ENCODE peak calls at places on chromosomes 2 and 18, in seven cellular contexts. Y is cardiac muscle cell, Q is transverse colon, R is HAP-1, A is mucosa of descending colon, I is GM23248, D is heart left ventricle. P is an unnamed sample. For H3K36me3, the result is how much of the 10 kb centered on the place peaks cover.

GRCh38 chr2:224793961-224794360 is 77.8 kb upstream of the CCDC195 start:
- DNase-seq in Y (peak), Q (no peak), R (no peak), A (no peak), I (peak), D (peak), P (no peak)

GRCh38 chr18:68713791-68714190 is 1.1 kb downstream of the TMX3 start:
- DNase-seq in Y (peak), Q (no peak), R (no peak), A (no peak), I (peak), D (no peak), P (no peak)

GRCh38 chr2:204849887-204850286 is 304.6 kb downstream of the PARD3B start:
- DNase-seq in Y (no peak), Q (no peak), R (no peak), A (peak), I (no peak), D (no peak), P (no peak)

GRCh38 chr2:217090024-217090473 is 230.2 kb upstream of the TNP1 start:
- DNase-seq in Y (peak), Q (no peak), R (no peak), A (no peak), I (peak), D (no peak), P (no peak)

GRCh38 chr2:218282173-218282991 is 9.9 kb downstream of the TMBIM1 start:
- DNase-seq in Y (no peak), Q (no peak), R (no peak), A (no peak), I (peak), D (no peak), P (peak)

GRCh38 chr2:231533777-231534125 is 3.5 kb upstream of the NMUR1 start:
- DNase-seq in Y (no peak), Q (no peak), R (no peak), A (no peak), I (no peak), D (no peak), P (no peak)

GRCh38 chr2:1704606-1705556 is 39.4 kb downstream of the PXDN start:
- DNase-seq in Y (peak), Q (no peak), R (no peak), A (no peak), I (peak), D (no peak), P (no peak)

GRCh38 chr2:165141601-165142000 is 62.2 kb downstream of the SCN3A start:
- DNase-seq in Y (no peak), Q (no peak), R (no peak), A (no peak), I (peak), D (no peak), P (no peak)

GRCh38 chr2:37625156-37625555 is 46.3 kb downstream of the CDC42EP3 start:
- DNase-seq in Y (peak), Q (no peak), R (no peak), A (no peak), I (peak), D (no peak), P (no peak)

GRCh38 chr2:36737131-36737750 is 40.7 kb downstream of the VIT start:
- DNase-seq in Y (no peak), Q (no peak), R (peak), A (no peak), I (no peak), D (no peak), P (no peak)

GRCh38 chr2:126914811-126915500 is 16.3 kb downstream of the TEX51 start:
- DNase-seq in Y (no peak), Q (no peak), R (no peak), A (no peak), I (no peak), D (no peak), P (no peak)

GRCh38 chr18:60082790-60083189 is 183.0 kb downstream of the PMAIP1 start:
- DNase-seq in Y (no peak), Q (no peak), R (no peak), A (no peak), I (no peak), D (no peak), P (no peak)

GRCh38 chr2:184945306-184945705 is 347.0 kb downstream of the ZNF804A start:
- DNase-seq in Y (no peak), Q (no peak), R (no peak), A (no peak), I (no peak), D (no peak), P (no peak)

GRCh38 chr2:43269706-43270105 is 43.3 kb upstream of the ZFP36L2 start:
- DNase-seq in Y (peak), Q (peak), R (no peak), A (peak), I (peak), D (peak), P (peak)

GRCh38 chr2:68742638-68743037 is 8.0 kb downstream of the ARHGAP25 start:
- DNase-seq in Y (no peak), Q (no peak), R (no peak), A (peak), I (no peak), D (no peak), P (no peak)

GRCh38 chr2:241270531-241270930 is 44.9 kb downstream of the HDLBP start:
- DNase-seq in Y (no peak), Q (no peak), R (no peak), A (no peak), I (peak), D (no peak), P (no peak)

GRCh38 chr2:230346921-230347533 is 20.0 kb downstream of the SP140L start:
- DNase-seq in Y (no peak), Q (no peak), R (no peak), A (no peak), I (peak), D (no peak), P (no peak)

GRCh38 chr2:39247512-39247911 is 3.7 kb upstream of the CDKL4 start:
- DNase-seq in Y (no peak), Q (no peak), R (no peak), A (no peak), I (no peak), D (no peak), P (no peak)

GRCh38 chr2:16813593-16813992 is 148.0 kb upstream of the CYRIA start:
- DNase-seq in Y (no peak), Q (no peak), R (no peak), A (no peak), I (no peak), D (no peak), P (no peak)

GRCh38 chr2:32009479-32010256 is 1.1 kb downstream of the MEMO1 start:
- DNase-seq in Y (peak), Q (peak), R (peak), A (peak), I (peak), D (peak), P (peak)

GRCh38 chr2:236472711-236473495 is 96.7 kb upstream of the ACKR3 start:
- DNase-seq in Y (no peak), Q (no peak), R (no peak), A (no peak), I (no peak), D (no peak), P (no peak)

GRCh38 chr2:73257021-73257420 is 22.9 kb downstream of the CCT7 start:
- DNase-seq in Y (no peak), Q (no peak), R (no peak), A (no peak), I (no peak), D (no peak), P (no peak)

GRCh38 chr18:55185391-55185790 is 226.1 kb upstream of the CCDC68 start:
- DNase-seq in Y (no peak), Q (no peak), R (no peak), A (no peak), I (peak), D (no peak), P (no peak)

GRCh38 chr18:45783097-45784075 is 42.1 kb upstream of the SIGLEC15 start:
- DNase-seq in Y (peak), Q (no peak), R (no peak), A (no peak), I (peak), D (no peak), P (no peak)

GRCh38 chr2:69789762-69790600 is 39.5 kb upstream of the GMCL1 start:
- DNase-seq in Y (peak), Q (no peak), R (no peak), A (no peak), I (peak), D (no peak), P (no peak)

GRCh38 chr2:44549099-44549471 is 187.3 kb downstream of the CAMKMT start:
- DNase-seq in Y (peak), Q (no peak), R (peak), A (no peak), I (peak), D (no peak), P (no peak)

GRCh38 chr18:31206787-31207381 is 44.2 kb upstream of the DSC1 start:
- DNase-seq in Y (no peak), Q (peak), R (peak), A (peak), I (no peak), D (peak), P (peak)

GRCh38 chr2:55949211-55949610 is 25.6 kb upstream of the EFEMP1 start:
- DNase-seq in Y (no peak), Q (no peak), R (no peak), A (no peak), I (no peak), D (no peak), P (no peak)

GRCh38 chr2:138205281-138205680 is 241.0 kb downstream of the HNMT start:
- DNase-seq in Y (no peak), Q (no peak), R (peak), A (no peak), I (no peak), D (no peak), P (no peak)

GRCh38 chr2:233120459-233120858 is 60.3 kb downstream of the INPP5D start:
- DNase-seq in Y (no peak), Q (no peak), R (no peak), A (no peak), I (no peak), D (no peak), P (no peak)

GRCh38 chr2:144466637-144467036 is 53.3 kb downstream of the ZEB2 start:
- DNase-seq in Y (no peak), Q (no peak), R (peak), A (no peak), I (no peak), D (no peak), P (no peak)
- H3K36me3 ChIP-seq in Y (under half), Q (under half), R (under half), A (under half), I (under half), D (under half), P (under half)

DNA sequence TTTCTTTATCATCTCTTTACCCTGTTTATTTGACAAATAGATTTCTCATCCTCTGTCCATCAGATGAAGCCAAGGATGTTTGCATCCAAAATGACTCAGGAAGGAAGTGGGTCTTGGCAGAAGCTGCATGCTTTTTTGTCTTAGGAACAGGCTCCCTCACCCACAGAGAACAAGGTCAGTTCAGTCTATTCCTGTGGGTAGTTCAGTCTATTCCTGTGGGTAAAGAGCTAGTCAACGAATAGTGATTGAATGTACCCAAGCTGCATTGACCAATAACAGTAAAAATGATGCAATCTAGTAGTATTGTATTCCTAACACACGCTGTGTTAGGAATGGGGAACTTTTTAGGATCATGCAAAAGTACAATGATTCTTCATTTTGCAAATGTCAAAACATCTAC is 290.8 kb upstream of the TANK start:
- DNase-seq in Y (peak), Q (no peak), R (no peak), A (no peak), I (peak), D (no peak), P (peak)
- H3K36me3 ChIP-seq in Y (under half), Q (under half), R (under half), A (under half), I (under half), D (under half), P (under half)

GRCh38 chr2:86477349-86477748 is 36.2 kb downstream of the KDM3A start:
- DNase-seq in Y (peak), Q (no peak), R (no peak), A (no peak), I (peak), D (no peak), P (no peak)

GRCh38 chr2:86480105-86480504 is 38.9 kb downstream of the KDM3A start:
- DNase-seq in Y (no peak), Q (no peak), R (no peak), A (peak), I (peak), D (peak), P (peak)

GRCh38 chr2:86476918-86477317 is 35.7 kb downstream of the KDM3A start:
- DNase-seq in Y (peak), Q (no peak), R (no peak), A (no peak), I (no peak), D (no peak), P (no peak)

GRCh38 chr2:86470890-86471289 is 29.7 kb downstream of the KDM3A start:
- DNase-seq in Y (no peak), Q (no peak), R (no peak), A (no peak), I (no peak), D (no peak), P (no peak)

GRCh38 chr2:86476092-86476491 is 34.9 kb downstream of the KDM3A start:
- DNase-seq in Y (peak), Q (no peak), R (no peak), A (no peak), I (peak), D (no peak), P (no peak)
- H3K36me3 ChIP-seq in Y (half or more), Q (under half), R (under half), A (under half), I (half or more), D (half or more), P (under half)

GRCh38 chr2:23654756-23655155 is 269.8 kb downstream of the KLHL29 start:
- DNase-seq in Y (no peak), Q (no peak), R (no peak), A (no peak), I (no peak), D (no peak), P (no peak)
- H3K36me3 ChIP-seq in Y (under half), Q (under half), R (under half), A (under half), I (under half), D (under half), P (under half)

GRCh38 chr2:102179061-102179460 is 7.8 kb upstream of the IL1RL2 start:
- DNase-seq in Y (no peak), Q (no peak), R (no peak), A (no peak), I (no peak), D (no peak), P (no peak)
- H3K36me3 ChIP-seq in Y (under half), Q (under half), R (under half), A (under half), I (half or more), D (under half), P (under half)

GRCh38 chr2:61257446-61257845 is 95.5 kb downstream of the C2orf74 start:
- DNase-seq in Y (no peak), Q (no peak), R (no peak), A (no peak), I (no peak), D (no peak), P (no peak)
- H3K36me3 ChIP-seq in Y (half or more), Q (under half), R (under half), A (under half), I (under half), D (half or more), P (under half)

GRCh38 chr2:11450791-11451190 is 15.2 kb downstream of the E2F6 start:
- DNase-seq in Y (no peak), Q (no peak), R (no peak), A (no peak), I (no peak), D (no peak), P (no peak)
- H3K36me3 ChIP-seq in Y (under half), Q (under half), R (half or more), A (under half), I (under half), D (half or more), P (under half)

GRCh38 chr2:15613736-15614429 is 22.2 kb downstream of the DDX1 start:
- DNase-seq in Y (no peak), Q (no peak), R (no peak), A (no peak), I (no peak), D (no peak), P (no peak)
- H3K36me3 ChIP-seq in Y (under half), Q (under half), R (half or more), A (under half), I (under half), D (half or more), P (under half)

P was measured in lung.